ENCODE peak calls at places on chromosomes 7 and 10, in ten cellular contexts. Q is esophagus muscularis mucosa, Y is HepG2, M is sigmoid colon, G is SK-N-SH, R is ovary, K is transverse colon, B is stomach, S is tibial nerve, P is H1. J is an unnamed sample.

GRCh38 chr10:103713676-103714075 is 141.7 kb downstream of the SH3PXD2A start:
- DNase-seq in Q (no peak), Y (no peak), M (no peak), G (no peak), R (no peak), K (no peak), B (no peak), S (no peak), P (no peak), J (no peak)

GRCh38 chr10:132240156-132240555 is 53.4 kb downstream of the DPYSL4 start:
- DNase-seq in Q (no peak), Y (no peak), M (no peak), G (no peak), R (no peak), K (no peak), B (no peak), S (no peak), P (no peak), J (no peak)

GRCh38 chr7:23955145-23955544 is 245.1 kb downstream of the STK31 start:
- DNase-seq in Q (no peak), Y (no peak), M (no peak), G (no peak), R (no peak), K (no peak), B (no peak), S (no peak), P (no peak), J (no peak)

GRCh38 chr7:7793249-7793648 is 74.8 kb upstream of the RPA3 start:
- DNase-seq in Q (no peak), Y (no peak), M (no peak), G (no peak), R (no peak), K (no peak), B (no peak), S (no peak), P (peak; percentile 51), J (no peak)

GRCh38 chr10:86220626-86221025 is 146.0 kb downstream of the GRID1 start:
- DNase-seq in Q (no peak), Y (no peak), M (no peak), G (no peak), R (no peak), K (no peak), B (no peak), S (no peak), P (no peak), J (no peak)

GRCh38 chr7:37663693-37664092 is 19.9 kb upstream of the GPR141 start:
- DNase-seq in Q (no peak), Y (no peak), M (no peak), G (no peak), R (no peak), K (no peak), B (no peak), S (no peak), P (no peak), J (no peak)

GRCh38 chr10:117462424-117462792 is 80.1 kb upstream of the EMX2 start:
- DNase-seq in Q (no peak), Y (no peak), M (no peak), G (no peak), R (no peak), K (peak; percentile 17), B (no peak), S (no peak), P (no peak), J (no peak)

GRCh38 chr10:32971536-32972091 is 13.6 kb upstream of the ITGB1 start:
- DNase-seq in Q (no peak), Y (peak; percentile 80), M (no peak), G (no peak), R (no peak), K (peak; percentile 42), B (peak; percentile 36), S (no peak), P (no peak), J (no peak)

GRCh38 chr7:8147004-8147403 is 115.0 kb downstream of the ICA1 start:
- DNase-seq in Q (no peak), Y (no peak), M (no peak), G (no peak), R (no peak), K (no peak), B (no peak), S (no peak), P (no peak), J (no peak)

GRCh38 chr10:77504196-77504869 is 133.3 kb downstream of the KCNMA1 start:
- DNase-seq in Q (no peak), Y (no peak), M (no peak), G (no peak), R (no peak), K (no peak), B (no peak), S (no peak), P (no peak), J (no peak)

GRCh38 chr10:131346456-131346855 is 34.9 kb upstream of the TCERG1L start:
- DNase-seq in Q (peak; percentile 90), Y (no peak), M (no peak), G (no peak), R (no peak), K (no peak), B (no peak), S (no peak), P (no peak), J (no peak)

GRCh38 chr7:67913604-67914003 is 917.0 kb downstream of the TYW1 start:
- DNase-seq in Q (no peak), Y (no peak), M (no peak), G (no peak), R (no peak), K (no peak), B (no peak), S (no peak), P (no peak), J (no peak)

GRCh38 chr10:17643339-17643754 is 604 bp upstream of the STAM start:
- DNase-seq in Q (peak; percentile 93), Y (peak; percentile 67), M (peak; percentile 80), G (peak; percentile 72), R (no peak), K (peak; percentile 82), B (peak; percentile 72), S (peak; percentile 18), P (no peak), J (peak; percentile 83)

GRCh38 chr7:49229246-49229645 is 304.9 kb downstream of the CDC14C start:
- DNase-seq in Q (no peak), Y (no peak), M (no peak), G (no peak), R (no peak), K (no peak), B (no peak), S (no peak), P (no peak), J (no peak)

GRCh38 chr7:70371652-70372051 is 760.3 kb upstream of the GALNT17 start:
- DNase-seq in Q (no peak), Y (no peak), M (no peak), G (no peak), R (no peak), K (no peak), B (no peak), S (no peak), P (no peak), J (no peak)

GRCh38 chr7:47408675-47409074 is 173.2 kb downstream of the TNS3 start:
- DNase-seq in Q (no peak), Y (no peak), M (peak; percentile 29), G (no peak), R (peak; percentile 12), K (no peak), B (peak; percentile 13), S (no peak), P (no peak), J (no peak)

GRCh38 chr7:100859856-100860255 is 7.3 kb upstream of the TRIP6 start:
- DNase-seq in Q (no peak), Y (no peak), M (no peak), G (peak; percentile 38), R (no peak), K (no peak), B (no peak), S (no peak), P (no peak), J (no peak)

GRCh38 chr7:47392241-47392759 is 189.6 kb downstream of the TNS3 start:
- DNase-seq in Q (no peak), Y (no peak), M (peak; percentile 76), G (no peak), R (peak; percentile 95), K (no peak), B (peak; percentile 86), S (no peak), P (no peak), J (no peak)

GRCh38 chr7:143345428-143345900 is 17.0 kb downstream of the FAM131B start:
- DNase-seq in Q (no peak), Y (no peak), M (no peak), G (peak; percentile 71), R (no peak), K (peak; percentile 70), B (peak; percentile 68), S (no peak), P (peak; percentile 82), J (no peak)
- TF ChIP-seq CTCF in Q (peak; percentile 22), Y (peak; percentile 64), M (peak; percentile 37), G (peak; percentile 61), R (no peak), K (peak; percentile 61), B (peak; percentile 11), S (peak; percentile 23), P (peak; percentile 56), J (peak; percentile 55)

DNA sequence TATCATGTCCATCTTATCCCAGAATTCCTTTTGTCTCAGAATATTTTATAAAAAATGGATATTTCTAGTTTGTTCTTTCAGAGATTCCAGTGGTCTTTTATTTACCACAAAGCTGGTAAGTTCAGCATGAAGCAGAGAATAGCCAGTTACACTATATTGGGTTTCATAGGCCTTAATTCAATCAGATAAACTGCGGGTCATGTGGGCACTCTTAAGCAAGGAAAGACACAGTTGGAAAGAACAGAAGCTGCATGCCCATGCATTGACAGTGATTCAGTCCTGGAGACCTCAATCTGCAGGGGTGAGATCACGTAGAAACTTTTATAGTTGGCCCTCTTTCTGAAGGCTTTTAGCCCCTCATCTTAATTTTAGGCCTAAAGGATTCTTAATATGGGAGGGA is 281.3 kb upstream of the IGFBP3 start:
- DNase-seq in Q (no peak), Y (no peak), M (no peak), G (peak; percentile 21), R (no peak), K (no peak), B (no peak), S (no peak), P (no peak), J (no peak)
- H3K4me3 ChIP-seq in Q (no peak overlapping the region), Y (no peak overlapping the region), M (no peak overlapping the region), G (no peak overlapping the region), R (no peak overlapping the region), K (no peak overlapping the region), B (no peak overlapping the region), S (no peak overlapping the region), P (no peak overlapping the region), J (no peak overlapping the region)

GRCh38 chr10:15168296-15168780 is at the start of gene NMT2:
- DNase-seq in Q (no peak), Y (peak; percentile 63), M (no peak), G (no peak), R (peak; percentile 91), K (no peak), B (no peak), S (no peak), P (peak; percentile 47), J (peak; percentile 91)
- TF ChIP-seq EP300 in Q (no peak), Y (no peak), M (no peak), G (no peak), R (no peak), K (no peak), B (no peak), S (peak; percentile 98), P (no peak), J (no peak)

DNA sequence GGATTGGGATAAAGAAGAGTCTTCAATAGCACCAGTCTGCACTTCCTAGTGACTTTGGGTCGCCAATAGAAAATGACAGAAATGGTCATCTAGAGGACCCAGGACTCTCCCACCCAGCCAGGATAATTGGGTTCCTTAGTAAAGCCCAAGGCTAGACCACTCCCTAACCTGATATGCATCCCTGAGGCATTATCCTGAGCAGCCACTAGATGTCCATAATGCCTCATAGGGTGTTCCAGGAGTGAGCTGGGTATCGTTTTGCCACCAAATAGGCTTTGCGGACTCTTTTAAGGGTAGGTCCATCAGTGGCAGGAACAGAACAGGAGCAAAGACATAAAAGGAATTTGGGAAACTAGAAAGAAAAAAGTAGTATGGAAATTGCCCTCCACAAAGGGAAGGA is 4.5 kb upstream of the LRRC4 start:
- DNase-seq in Q (no peak), Y (peak; percentile 21), M (no peak), G (peak; percentile 74), R (no peak), K (no peak), B (no peak), S (no peak), P (no peak), J (no peak)
- TF ChIP-seq CTCF in Q (no peak), Y (peak; percentile 47), M (no peak), G (peak; percentile 68), R (no peak), K (peak; percentile 24), B (peak; percentile 16), S (peak; percentile 24), P (peak; percentile 13), J (no peak)

J was measured in suprapubic skin.